ENCODE peak calls at places on chromosomes 3 and 15, in seven cellular contexts. L, M, Z, Y, G, X and R are unnamed samples. For H3K36me3, the result is how much of the 10 kb centered on the place peaks cover.

GRCh38 chr3:69385033-69385722 is 710 bp downstream of the FRMD4B start:
- DNase-seq in G (no peak), X (no peak), L (no peak), Z (peak), M (no peak), Y (no peak), R (no peak)

GRCh38 chr3:61570813-61571212 is 9.4 kb downstream of the PTPRG start:
- DNase-seq in Z (no peak), G (no peak), L (peak), X (peak), M (no peak), Y (no peak), R (no peak)

GRCh38 chr15:29560896-29561295 is 261.4 kb downstream of the TJP1 start:
- DNase-seq in G (no peak), X (no peak), Y (no peak), L (no peak), Z (no peak), M (no peak), R (no peak)

GRCh38 chr15:92899910-92900711 is at the start of gene CHD2:
- DNase-seq in G (peak), M (peak), L (peak), X (peak), Y (peak), Z (peak), R (peak)

GRCh38 chr3:44962606-44963393 is 13.2 kb downstream of the ZDHHC3 start:
- DNase-seq in X (no peak), L (no peak), M (no peak), Z (no peak), Y (no peak), G (no peak), R (no peak)

GRCh38 chr15:90223441-90224165 is 10.1 kb downstream of the CIB1 start:
- DNase-seq in Z (peak), X (no peak), G (no peak), L (no peak), Y (no peak), M (no peak), R (no peak)

GRCh38 chr15:49145651-49146609 is 9.5 kb downstream of the COPS2 start:
- DNase-seq in Y (no peak), L (no peak), X (peak), Z (peak), M (no peak), G (no peak), R (peak)

GRCh38 chr3:125313060-125313635 is 62.0 kb downstream of the ZNF148 start:
- DNase-seq in Z (no peak), Y (no peak), X (no peak), M (no peak), L (no peak), G (no peak), R (no peak)

GRCh38 chr15:49852756-49853155 is 231.9 kb downstream of the DTWD1 start:
- DNase-seq in M (no peak), X (peak), G (no peak), Z (no peak), Y (no peak), L (no peak), R (no peak)

GRCh38 chr15:75452968-75453702 is 1.6 kb upstream of the SIN3A start:
- DNase-seq in Z (peak), L (peak), Y (peak), X (peak), G (peak), M (peak), R (peak)

GRCh38 chr3:113086506-113087461 is 96.0 kb downstream of the GTPBP8 start:
- DNase-seq in M (no peak), X (peak), L (no peak), Z (peak), G (no peak), Y (no peak), R (no peak)

GRCh38 chr3:47082519-47082918 is 81.4 kb downstream of the SETD2 start:
- DNase-seq in Y (no peak), Z (no peak), L (no peak), M (no peak), G (no peak), X (no peak), R (no peak)

DNA sequence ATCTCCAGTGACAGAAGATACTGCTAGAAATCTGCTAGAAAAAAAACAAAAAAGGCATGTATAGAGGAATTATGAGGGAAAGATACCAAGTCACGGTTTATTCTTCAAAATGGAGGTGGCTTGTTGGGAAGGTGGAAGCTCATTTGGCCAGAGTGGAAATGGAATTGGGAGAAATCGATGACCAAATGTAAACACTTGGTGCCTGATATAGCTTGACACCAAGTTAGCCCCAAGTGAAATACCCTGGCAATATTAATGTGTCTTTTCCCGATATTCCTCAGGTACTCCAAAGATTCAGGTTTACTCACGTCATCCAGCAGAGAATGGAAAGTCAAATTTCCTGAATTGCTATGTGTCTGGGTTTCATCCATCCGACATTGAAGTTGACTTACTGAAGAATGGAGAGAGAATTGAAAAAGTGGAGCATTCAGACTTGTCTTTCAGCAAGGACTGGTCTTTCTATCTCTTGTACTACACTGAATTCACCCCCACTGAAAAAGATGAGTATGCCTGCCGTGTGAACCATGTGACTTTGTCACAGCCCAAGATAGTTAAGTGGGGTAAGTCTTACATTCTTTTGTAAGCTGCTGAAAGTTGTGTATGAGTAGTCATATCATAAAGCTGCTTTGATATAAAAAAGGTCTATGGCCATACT is 4.0 kb downstream of the B2M start:
- DNase-seq in Y (no peak), G (no peak), L (no peak), Z (no peak), M (no peak), X (no peak), R (no peak)
- H3K36me3 ChIP-seq in Y (under half), G (under half), L (under half), Z (under half), M (half or more), X (under half), R (under half)

GRCh38 chr3:186067360-186068242 is 41.3 kb downstream of the ETV5 start:
- DNase-seq in Y (no peak), X (no peak), G (no peak), M (no peak), L (no peak), Z (no peak), R (no peak)
- H3K36me3 ChIP-seq in Y (under half), X (under half), G (under half), M (under half), L (under half), Z (under half), R (under half)

GRCh38 chr15:66404122-66404521 is 17.4 kb downstream of the MAP2K1 start:
- DNase-seq in Z (no peak), Y (no peak), L (no peak), M (no peak), G (no peak), X (no peak), R (no peak)

GRCh38 chr15:66403323-66403722 is 16.6 kb downstream of the MAP2K1 start:
- DNase-seq in Y (no peak), G (no peak), M (no peak), Z (no peak), L (no peak), X (no peak), R (no peak)

GRCh38 chr15:66405007-66405406 is 18.3 kb downstream of the MAP2K1 start:
- DNase-seq in X (no peak), Y (no peak), Z (no peak), M (no peak), L (no peak), G (no peak), R (no peak)

GRCh38 chr15:66404532-66404931 is 17.8 kb downstream of the MAP2K1 start:
- DNase-seq in X (no peak), Z (peak), L (no peak), Y (no peak), G (no peak), M (no peak), R (no peak)

GRCh38 chr15:66405605-66406004 is 18.9 kb downstream of the MAP2K1 start:
- DNase-seq in Z (no peak), G (no peak), L (no peak), M (no peak), X (peak), Y (no peak), R (no peak)
- H3K36me3 ChIP-seq in Z (under half), G (under half), L (under half), M (under half), X (under half), Y (under half), R (under half)

GRCh38 chr3:76362643-76363042 is 577.3 kb upstream of the ZNF717 start:
- DNase-seq in Z (no peak), X (no peak), M (no peak), G (no peak), L (no peak), Y (no peak), R (no peak)
- H3K36me3 ChIP-seq in Z (under half), X (under half), M (under half), G (under half), L (under half), Y (under half), R (under half)